ENCODE peak calls at places on chromosomes 16 and 17, in ten cellular contexts. E is NCI-H187, Z is endodermal cell, Y is H7, Q is body of pancreas, F is GM12892, T is IMR-90, X is COR-L47, U is spleen, C is mucosa of gallbladder. H is an unnamed sample.

GRCh38 chr16:80583466-80583865 is 42.7 kb downstream of the DYNLRB2 start:
- DNase-seq in E (no peak), Z (no peak), Y (no peak), Q (no peak), F (no peak), T (peak; percentile 59), X (no peak), U (no peak), C (no peak), H (peak; percentile 40)

GRCh38 chr17:57604771-57605733 is 140.0 kb downstream of the CCDC182 start:
- DNase-seq in E (peak; percentile 87), Z (no peak), Y (peak; percentile 68), Q (no peak), F (peak; percentile 50), T (peak; percentile 55), X (peak; percentile 90), U (peak; percentile 90), C (peak; percentile 64), H (peak; percentile 43)

GRCh38 chr17:36209575-36209974 is 1.3 kb upstream of the CCL4L2 start:
- DNase-seq in E (no peak), Z (peak; percentile 10), Y (no peak), Q (no peak), F (no peak), T (no peak), X (no peak), U (no peak), C (no peak), H (no peak)

GRCh38 chr17:37743875-37744632 is 805 bp downstream of the HNF1B start:
- DNase-seq in E (no peak), Z (peak; percentile 91), Y (peak; percentile 82), Q (peak; percentile 54), F (no peak), T (no peak), X (no peak), U (no peak), C (no peak), H (no peak)

GRCh38 chr17:8488931-8489330 is 53.2 kb downstream of the NDEL1 start:
- DNase-seq in E (no peak), Z (no peak), Y (peak; percentile 32), Q (no peak), F (no peak), T (peak; percentile 98), X (no peak), U (no peak), C (peak; percentile 40), H (peak; percentile 80)

GRCh38 chr17:1951920-1952319 is 73.2 kb downstream of the RTN4RL1 start:
- DNase-seq in E (no peak), Z (peak; percentile 58), Y (peak; percentile 43), Q (no peak), F (no peak), T (no peak), X (no peak), U (peak; percentile 58), C (no peak), H (no peak)

GRCh38 chr16:70778901-70779309 is 22.1 kb downstream of the VAC14 start:
- DNase-seq in E (peak; percentile 24), Z (peak; percentile 92), Y (peak; percentile 87), Q (peak; percentile 21), F (no peak), T (peak; percentile 92), X (peak; percentile 5), U (no peak), C (peak; percentile 61), H (peak; percentile 77)

GRCh38 chr17:76909971-76910760 is 42.0 kb downstream of the MGAT5B start:
- DNase-seq in E (no peak), Z (peak; percentile 98), Y (peak; percentile 93), Q (peak; percentile 53), F (no peak), T (peak; percentile 41), X (no peak), U (no peak), C (peak; percentile 53), H (peak; percentile 44)

GRCh38 chr16:180101-180920 is at the start of gene HBQ1:
- DNase-seq in E (no peak), Z (peak; percentile 85), Y (peak; percentile 95), Q (no peak), F (no peak), T (no peak), X (no peak), U (no peak), C (no peak), H (no peak)

GRCh38 chr17:73247728-73248127 is 14.0 kb downstream of the CPSF4L start:
- DNase-seq in E (no peak), Z (no peak), Y (no peak), Q (no peak), F (no peak), T (peak; percentile 16), X (no peak), U (no peak), C (no peak), H (no peak)

GRCh38 chr17:7173687-7174602 is 5.2 kb downstream of the ASGR1 start:
- DNase-seq in E (no peak), Z (peak; percentile 98), Y (peak; percentile 95), Q (peak; percentile 52), F (peak; percentile 29), T (no peak), X (no peak), U (peak; percentile 85), C (peak; percentile 74), H (no peak)

GRCh38 chr16:55571-56136 is 2.0 kb downstream of the SNRNP25 start:
- DNase-seq in E (no peak), Z (no peak), Y (no peak), Q (no peak), F (no peak), T (no peak), X (no peak), U (peak; percentile 49), C (no peak), H (no peak)

GRCh38 chr16:84986102-84986501 is 25.2 kb downstream of the ZDHHC7 start:
- DNase-seq in E (no peak), Z (no peak), Y (no peak), Q (no peak), F (no peak), T (no peak), X (no peak), U (no peak), C (no peak), H (no peak)

GRCh38 chr16:46947900-46948547 is 25.4 kb downstream of the DNAJA2 start:
- DNase-seq in E (no peak), Z (peak; percentile 59), Y (peak; percentile 54), Q (no peak), F (no peak), T (peak; percentile 49), X (no peak), U (peak; percentile 64), C (no peak), H (peak; percentile 44)

GRCh38 chr17:65218261-65218660 is 81.1 kb downstream of the RGS9 start:
- DNase-seq in E (no peak), Z (no peak), Y (no peak), Q (no peak), F (no peak), T (no peak), X (no peak), U (no peak), C (no peak), H (no peak)

GRCh38 chr17:20066253-20066652 is 57.1 kb downstream of the SPECC1 start:
- DNase-seq in E (no peak), Z (no peak), Y (no peak), Q (peak; percentile 32), F (no peak), T (peak; percentile 80), X (no peak), U (no peak), C (peak; percentile 54), H (peak; percentile 72)

GRCh38 chr16:68083861-68084503 is 1.2 kb upstream of the NFATC3 start:
- DNase-seq in E (no peak), Z (no peak), Y (peak; percentile 62), Q (peak; percentile 25), F (no peak), T (peak; percentile 37), X (no peak), U (peak; percentile 92), C (peak; percentile 27), H (no peak)

GRCh38 chr17:80468781-80469533 is 7.5 kb downstream of the NPTX1 start:
- DNase-seq in E (no peak), Z (no peak), Y (no peak), Q (no peak), F (no peak), T (no peak), X (no peak), U (no peak), C (no peak), H (no peak)

GRCh38 chr17:65604070-65604469 is 42.6 kb upstream of the AXIN2 start:
- DNase-seq in E (no peak), Z (no peak), Y (no peak), Q (no peak), F (no peak), T (peak; percentile 9), X (no peak), U (no peak), C (no peak), H (peak; percentile 9)

GRCh38 chr17:37826497-37827115 is 81.7 kb upstream of the HNF1B start:
- DNase-seq in E (no peak), Z (peak; percentile 53), Y (no peak), Q (no peak), F (no peak), T (no peak), X (no peak), U (peak; percentile 85), C (no peak), H (no peak)

GRCh38 chr16:85444879-85445778 is 168.0 kb upstream of the GSE1 start:
- DNase-seq in E (peak; percentile 88), Z (peak; percentile 77), Y (peak; percentile 91), Q (no peak), F (no peak), T (no peak), X (peak; percentile 98), U (no peak), C (no peak), H (no peak)

GRCh38 chr17:32488604-32489180 is 1.9 kb downstream of the CDK5R1 start:
- DNase-seq in E (no peak), Z (no peak), Y (no peak), Q (no peak), F (no peak), T (no peak), X (no peak), U (peak; percentile 82), C (no peak), H (no peak)

GRCh38 chr17:21214777-21215541 is 998 bp upstream of the TMEM11 start:
- DNase-seq in E (no peak), Z (peak; percentile 91), Y (peak; percentile 76), Q (no peak), F (no peak), T (no peak), X (no peak), U (peak; percentile 84), C (no peak), H (no peak)

GRCh38 chr17:64146418-64147109 is 16.6 kb upstream of the ERN1 start:
- DNase-seq in E (peak; percentile 44), Z (peak; percentile 81), Y (peak; percentile 56), Q (peak; percentile 67), F (peak; percentile 23), T (peak; percentile 72), X (peak; percentile 59), U (peak; percentile 87), C (peak; percentile 48), H (peak; percentile 35)

GRCh38 chr17:55430531-55431228 is 9.0 kb upstream of the MMD start:
- DNase-seq in E (no peak), Z (no peak), Y (no peak), Q (no peak), F (no peak), T (no peak), X (no peak), U (no peak), C (no peak), H (peak; percentile 64)

GRCh38 chr16:56589141-56590039 is at the start of gene MT3:
- DNase-seq in E (no peak), Z (peak; percentile 81), Y (peak; percentile 88), Q (peak; percentile 18), F (no peak), T (no peak), X (peak; percentile 66), U (no peak), C (no peak), H (no peak)

GRCh38 chr16:24069036-24069590 is 187.0 kb upstream of the CACNG3 start:
- DNase-seq in E (no peak), Z (no peak), Y (no peak), Q (no peak), F (no peak), T (no peak), X (no peak), U (no peak), C (no peak), H (no peak)

GRCh38 chr17:57391857-57392256 is 135.5 kb downstream of the MSI2 start:
- DNase-seq in E (no peak), Z (no peak), Y (no peak), Q (no peak), F (no peak), T (no peak), X (no peak), U (no peak), C (no peak), H (no peak)